ENCODE peak calls at places on chromosomes 11 and 22, in four cellular contexts. One of them, this sample, is unnamed.

GRCh38 chr11:93903989-93904388 is 53.6 kb upstream of the VSTM5 start:
- DNase-seq in ureter: no peak
- DNase-seq in dorsolateral prefrontal cortex: no peak
- DNase-seq in activated T-cell treated with anti-CD3 and anti-CD28 coated beads for 1 hour: no peak
- DNase-seq in this sample: no peak

GRCh38 chr11:111419181-111419580 is 40.1 kb upstream of the POU2AF1 start:
- DNase-seq in ureter: no peak
- DNase-seq in dorsolateral prefrontal cortex: no peak
- DNase-seq in activated T-cell treated with anti-CD3 and anti-CD28 coated beads for 1 hour: no peak
- DNase-seq in this sample: no peak

GRCh38 chr22:29245626-29246385 is 22.0 kb downstream of the RHBDD3 start:
- DNase-seq in activated T-cell treated with anti-CD3 and anti-CD28 coated beads for 1 hour: peak
- DNase-seq in ureter: peak
- DNase-seq in dorsolateral prefrontal cortex: peak
- DNase-seq in this sample: peak

GRCh38 chr11:76659672-76660532 is 10.6 kb downstream of the LRRC32 start:
- DNase-seq in activated T-cell treated with anti-CD3 and anti-CD28 coated beads for 1 hour: no peak
- DNase-seq in ureter: no peak
- DNase-seq in dorsolateral prefrontal cortex: no peak
- DNase-seq in this sample: no peak

GRCh38 chr11:95985174-95985808 is 61.4 kb upstream of the MTMR2 start:
- DNase-seq in dorsolateral prefrontal cortex: no peak
- DNase-seq in activated T-cell treated with anti-CD3 and anti-CD28 coated beads for 1 hour: no peak
- DNase-seq in ureter: no peak
- DNase-seq in this sample: no peak

GRCh38 chr11:9840460-9841004 is 176.7 kb downstream of the SWAP70 start:
- DNase-seq in ureter: no peak
- DNase-seq in activated T-cell treated with anti-CD3 and anti-CD28 coated beads for 1 hour: no peak
- DNase-seq in dorsolateral prefrontal cortex: no peak
- DNase-seq in this sample: no peak

GRCh38 chr11:67489203-67489859 is 6.5 kb downstream of the AIP start:
- DNase-seq in activated T-cell treated with anti-CD3 and anti-CD28 coated beads for 1 hour: no peak
- DNase-seq in ureter: no peak
- DNase-seq in dorsolateral prefrontal cortex: no peak
- DNase-seq in this sample: no peak

GRCh38 chr11:75498556-75499255 is 27.0 kb downstream of the GDPD5 start:
- DNase-seq in activated T-cell treated with anti-CD3 and anti-CD28 coated beads for 1 hour: no peak
- DNase-seq in ureter: no peak
- DNase-seq in dorsolateral prefrontal cortex: no peak
- DNase-seq in this sample: no peak

GRCh38 chr11:24457985-24458384 is 38.9 kb upstream of the LUZP2 start:
- DNase-seq in activated T-cell treated with anti-CD3 and anti-CD28 coated beads for 1 hour: no peak
- DNase-seq in dorsolateral prefrontal cortex: no peak
- DNase-seq in ureter: no peak
- DNase-seq in this sample: no peak

GRCh38 chr11:26905368-26905767 is 88.5 kb upstream of the FIBIN start:
- DNase-seq in ureter: no peak
- DNase-seq in dorsolateral prefrontal cortex: no peak
- DNase-seq in activated T-cell treated with anti-CD3 and anti-CD28 coated beads for 1 hour: no peak
- DNase-seq in this sample: no peak

GRCh38 chr22:24157783-24158170 is 23.5 kb upstream of the SUSD2 start:
- DNase-seq in dorsolateral prefrontal cortex: peak
- DNase-seq in activated T-cell treated with anti-CD3 and anti-CD28 coated beads for 1 hour: no peak
- DNase-seq in ureter: no peak
- DNase-seq in this sample: no peak

GRCh38 chr11:61021661-61022212 is 50.3 kb downstream of the CD6 start:
- DNase-seq in dorsolateral prefrontal cortex: no peak
- DNase-seq in activated T-cell treated with anti-CD3 and anti-CD28 coated beads for 1 hour: peak
- DNase-seq in ureter: no peak
- DNase-seq in this sample: peak

GRCh38 chr11:22193348-22194051 is 615 bp downstream of the ANO5 start:
- DNase-seq in activated T-cell treated with anti-CD3 and anti-CD28 coated beads for 1 hour: no peak
- DNase-seq in dorsolateral prefrontal cortex: peak
- DNase-seq in ureter: peak
- DNase-seq in this sample: peak

GRCh38 chr11:35567737-35568465 is 42.5 kb upstream of the PAMR1 start:
- DNase-seq in dorsolateral prefrontal cortex: no peak
- DNase-seq in ureter: peak
- DNase-seq in activated T-cell treated with anti-CD3 and anti-CD28 coated beads for 1 hour: no peak
- DNase-seq in this sample: no peak

GRCh38 chr11:108027057-108027456 is 18.4 kb downstream of the CUL5 start:
- DNase-seq in ureter: no peak
- DNase-seq in dorsolateral prefrontal cortex: no peak
- DNase-seq in activated T-cell treated with anti-CD3 and anti-CD28 coated beads for 1 hour: no peak
- DNase-seq in this sample: no peak

GRCh38 chr11:91872216-91872615 is 352.4 kb upstream of the FAT3 start:
- DNase-seq in dorsolateral prefrontal cortex: no peak
- DNase-seq in activated T-cell treated with anti-CD3 and anti-CD28 coated beads for 1 hour: no peak
- DNase-seq in ureter: no peak
- DNase-seq in this sample: no peak

GRCh38 chr11:93143186-93143585 is 54.6 kb downstream of the SLC36A4 start:
- DNase-seq in ureter: no peak
- DNase-seq in dorsolateral prefrontal cortex: no peak
- DNase-seq in activated T-cell treated with anti-CD3 and anti-CD28 coated beads for 1 hour: no peak
- DNase-seq in this sample: no peak

GRCh38 chr11:43812471-43812870 is 68.2 kb upstream of the ALKBH3 start:
- DNase-seq in activated T-cell treated with anti-CD3 and anti-CD28 coated beads for 1 hour: no peak
- DNase-seq in dorsolateral prefrontal cortex: no peak
- DNase-seq in ureter: no peak
- DNase-seq in this sample: no peak

GRCh38 chr22:20956258-20957117 is 10.6 kb upstream of the AIFM3 start:
- DNase-seq in ureter: no peak
- DNase-seq in dorsolateral prefrontal cortex: no peak
- DNase-seq in activated T-cell treated with anti-CD3 and anti-CD28 coated beads for 1 hour: no peak
- DNase-seq in this sample: no peak

GRCh38 chr22:37176464-37177061 is 11.5 kb downstream of the C1QTNF6 start:
- DNase-seq in ureter: no peak
- DNase-seq in activated T-cell treated with anti-CD3 and anti-CD28 coated beads for 1 hour: no peak
- DNase-seq in dorsolateral prefrontal cortex: no peak
- DNase-seq in this sample: no peak

GRCh38 chr11:129960216-129961214 is 42.1 kb downstream of the PRDM10 start:
- DNase-seq in activated T-cell treated with anti-CD3 and anti-CD28 coated beads for 1 hour: no peak
- DNase-seq in ureter: no peak
- DNase-seq in dorsolateral prefrontal cortex: no peak
- DNase-seq in this sample: no peak

GRCh38 chr11:79052539-79052938 is 388.3 kb downstream of the TENM4 start:
- DNase-seq in activated T-cell treated with anti-CD3 and anti-CD28 coated beads for 1 hour: no peak
- DNase-seq in dorsolateral prefrontal cortex: no peak
- DNase-seq in ureter: no peak
- DNase-seq in this sample: no peak

GRCh38 chr11:116731097-116731761 is 41.6 kb downstream of the BUD13 start:
- DNase-seq in activated T-cell treated with anti-CD3 and anti-CD28 coated beads for 1 hour: no peak
- DNase-seq in dorsolateral prefrontal cortex: peak
- DNase-seq in ureter: no peak
- DNase-seq in this sample: no peak

GRCh38 chr22:38792833-38793232 is 1.1 kb downstream of the DNAL4 start:
- DNase-seq in activated T-cell treated with anti-CD3 and anti-CD28 coated beads for 1 hour: no peak
- DNase-seq in dorsolateral prefrontal cortex: no peak
- DNase-seq in ureter: no peak
- DNase-seq in this sample: no peak

GRCh38 chr22:33539902-33540751 is 380.1 kb downstream of the LARGE1 start:
- DNase-seq in ureter: peak
- DNase-seq in dorsolateral prefrontal cortex: peak
- DNase-seq in activated T-cell treated with anti-CD3 and anti-CD28 coated beads for 1 hour: no peak
- DNase-seq in this sample: no peak

This sample was measured in activated gamma-delta T cell treated with Interleukin-2 at 50 U/mL for 16 hours.